ENCODE peak calls at places on chromosomes 2 and 18, in nine cellular contexts. K, B, X, Q, E, V, Z, M and L are unnamed samples.

GRCh38 chr2:62382757-62383156 is 123.2 kb downstream of the TMEM17 start:
- DNase-seq in B (no peak), V (no peak), X (no peak), Z (peak; percentile 36), E (peak; percentile 7), M (no peak), K (no peak), Q (no peak), L (no peak)

GRCh38 chr18:76619342-76620315 is 124.6 kb upstream of the ZNF516 start:
- DNase-seq in M (peak; percentile 75), B (no peak), V (peak; percentile 88), Z (peak; percentile 87), E (peak; percentile 96), Q (peak; percentile 62), X (peak; percentile 86), K (peak; percentile 75), L (no peak)

GRCh38 chr2:173326806-173327205 is 27.9 kb upstream of the CDCA7 start:
- DNase-seq in V (no peak), Q (no peak), E (no peak), X (no peak), B (no peak), Z (no peak), K (no peak), M (no peak), L (no peak)

GRCh38 chr2:216429403-216429802 is 17.1 kb downstream of the SMARCAL1 start:
- DNase-seq in Q (no peak), X (no peak), Z (no peak), K (no peak), V (no peak), B (no peak), E (no peak), M (no peak), L (no peak)

GRCh38 chr2:207930747-207931146 is 94.6 kb downstream of the PLEKHM3 start:
- DNase-seq in K (peak; percentile 77), X (no peak), E (peak; percentile 15), M (peak; percentile 25), V (no peak), Q (peak; percentile 71), B (no peak), Z (no peak), L (no peak)

GRCh38 chr18:76475450-76476203 is 19.4 kb downstream of the ZNF516 start:
- DNase-seq in V (no peak), Q (no peak), E (no peak), M (no peak), Z (no peak), B (no peak), K (no peak), X (no peak), L (no peak)

GRCh38 chr2:240624950-240625621 is at the start of gene GPR35:
- DNase-seq in M (no peak), X (no peak), V (peak; percentile 77), Q (no peak), K (peak; percentile 80), E (peak; percentile 2), Z (peak; percentile 37), B (peak; percentile 55), L (peak; percentile 58)

GRCh38 chr2:55163895-55164509 is 68.1 kb downstream of the CLHC1 start:
- DNase-seq in M (no peak), K (no peak), Z (no peak), V (no peak), B (no peak), X (no peak), Q (peak; percentile 53), E (peak; percentile 49), L (no peak)

GRCh38 chr2:102304268-102304667 is 7.1 kb upstream of the IL1RL1 start:
- DNase-seq in Q (no peak), M (no peak), Z (peak; percentile 57), B (no peak), E (no peak), K (no peak), V (no peak), X (no peak), L (no peak)

GRCh38 chr2:159903404-159904126 is 105.6 kb upstream of the CD302 start:
- DNase-seq in E (peak; percentile 65), X (peak; percentile 14), K (peak; percentile 17), Q (peak; percentile 15), B (peak; percentile 43), M (peak; percentile 20), V (no peak), Z (peak; percentile 19), L (no peak)

GRCh38 chr2:33214436-33214835 is 262.0 kb upstream of the RASGRP3 start:
- DNase-seq in V (no peak), B (no peak), Q (no peak), M (no peak), X (no peak), E (peak; percentile 30), Z (peak; percentile 94), K (no peak), L (no peak)

GRCh38 chr2:160157861-160158813 is 41.9 kb downstream of the ITGB6 start:
- DNase-seq in K (no peak), M (no peak), B (no peak), E (no peak), Z (peak; percentile 84), Q (no peak), X (no peak), V (no peak), L (no peak)

GRCh38 chr2:55011741-55012574 is 38.3 kb downstream of the RTN4 start:
- DNase-seq in B (no peak), V (no peak), E (no peak), M (no peak), X (no peak), Q (no peak), Z (no peak), K (no peak), L (no peak)

GRCh38 chr18:61333746-61334490 is 688 bp downstream of the CDH20 start:
- DNase-seq in B (no peak), K (peak; percentile 77), E (no peak), Z (peak; percentile 21), V (peak; percentile 70), Q (no peak), X (no peak), M (no peak), L (peak; percentile 52)

GRCh38 chr2:3670376-3670775 is 12.4 kb downstream of the ALLC start:
- DNase-seq in E (no peak), B (no peak), V (no peak), Z (no peak), Q (no peak), X (no peak), M (no peak), K (peak; percentile 72), L (no peak)

GRCh38 chr2:85511008-85511895 is 27.7 kb upstream of the MAT2A start:
- DNase-seq in B (no peak), M (no peak), K (no peak), X (no peak), Z (no peak), Q (no peak), V (no peak), E (no peak), L (no peak)

GRCh38 chr2:219731173-219731572 is 103.7 kb downstream of the SLC4A3 start:
- DNase-seq in V (no peak), B (no peak), Q (no peak), E (no peak), M (no peak), Z (no peak), K (no peak), X (no peak), L (no peak)

GRCh38 chr18:12750076-12750707 is 47.4 kb downstream of the PSMG2 start:
- DNase-seq in B (no peak), E (no peak), V (no peak), X (no peak), K (no peak), Q (no peak), M (peak; percentile 24), Z (no peak), L (no peak)

GRCh38 chr2:158182681-158183350 is 81.1 kb downstream of the UPP2 start:
- DNase-seq in K (no peak), M (no peak), Z (no peak), Q (no peak), E (no peak), V (no peak), B (no peak), X (no peak), L (no peak)

DNA sequence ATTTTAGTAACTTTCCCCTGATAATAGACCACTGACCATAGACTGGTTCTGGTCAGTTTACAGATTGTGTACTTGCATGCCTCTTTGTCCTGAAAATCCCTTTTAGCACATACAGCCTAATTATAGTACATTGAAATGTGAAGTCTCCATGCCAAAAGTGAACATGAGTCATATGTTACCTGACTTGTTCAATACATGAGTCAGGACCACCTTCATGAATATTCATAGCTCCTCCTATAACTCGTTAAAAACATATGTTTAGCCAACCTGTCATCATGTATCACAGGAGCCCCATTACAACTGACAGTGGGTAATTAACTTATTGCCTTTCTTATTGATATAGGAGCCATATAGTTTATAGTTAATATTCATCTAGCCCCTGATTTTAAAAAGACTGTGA is 78.6 kb downstream of the SH3YL1 start:
- DNase-seq in K (no peak), X (no peak), Q (no peak), M (no peak), E (no peak), Z (no peak), B (no peak), V (no peak), L (no peak)
- H3K9me3 ChIP-seq in K (no peaks in the 10 kb centered on the region), X (no peaks in the 10 kb centered on the region), Q (no peaks in the 10 kb centered on the region), M (no peaks in the 10 kb centered on the region), E (no peaks in the 10 kb centered on the region), Z (no peaks in the 10 kb centered on the region), B (peaks cover 3% of the 10 kb centered on the region), V (peaks cover 4% of the 10 kb centered on the region), L (peaks cover 5% of the 10 kb centered on the region)

DNA sequence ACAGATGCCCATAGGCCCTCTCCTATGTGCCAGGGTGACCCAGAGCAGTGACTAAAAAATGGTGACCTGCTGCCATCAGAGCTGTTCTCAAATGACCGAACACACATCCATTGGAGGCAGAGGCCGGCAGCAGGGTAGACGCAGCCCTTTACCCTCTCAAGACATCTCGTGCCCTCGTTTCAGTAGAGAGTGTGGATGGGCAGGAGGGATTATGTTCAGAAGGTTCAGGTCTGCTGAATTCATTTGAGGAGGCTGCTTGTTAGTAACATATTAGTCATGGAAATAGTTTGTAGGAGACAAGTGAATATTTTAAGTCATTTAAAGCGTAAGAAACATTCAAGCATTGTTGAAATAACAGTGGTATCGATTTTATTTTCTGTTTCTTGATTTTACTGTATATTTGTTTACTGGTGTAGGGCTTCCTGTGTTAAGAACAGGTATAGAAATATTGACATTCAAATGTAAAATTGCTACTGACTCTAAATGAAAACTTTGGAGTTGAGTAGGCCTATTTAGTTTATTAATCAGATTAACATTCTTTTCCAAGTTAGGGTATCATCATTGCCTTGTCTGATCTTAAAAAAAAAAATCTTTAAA is 82.6 kb downstream of the ZNF532 start:
- DNase-seq in B (no peak), V (no peak), M (no peak), K (no peak), Q (no peak), Z (no peak), E (no peak), X (no peak), L (no peak)
- H3K27ac ChIP-seq in B (no peak overlapping the region), V (no peak overlapping the region), M (no peak overlapping the region), K (no peak overlapping the region), Q (no peak overlapping the region), Z (no peak overlapping the region), E (peak overlapping the region; percentile 67), X (no peak overlapping the region), L (no peak overlapping the region)

GRCh38 chr18:21599585-21600525 is 649 bp downstream of the ESCO1 start:
- DNase-seq in M (peak; percentile 65), E (peak; percentile 79), X (no peak), V (peak; percentile 91), B (no peak), K (peak; percentile 93), Q (peak; percentile 72), Z (peak; percentile 6), L (peak; percentile 68)
- H3K9me3 ChIP-seq in M (no peaks in the 10 kb centered on the region), E (no peaks in the 10 kb centered on the region), X (no peaks in the 10 kb centered on the region), V (no peaks in the 10 kb centered on the region), B (no peaks in the 10 kb centered on the region), K (no peaks in the 10 kb centered on the region), Q (no peaks in the 10 kb centered on the region), Z (no peaks in the 10 kb centered on the region), L (no peaks in the 10 kb centered on the region)

GRCh38 chr2:128196026-128196822 is 105.2 kb downstream of the UGGT1 start:
- DNase-seq in M (no peak), X (no peak), B (no peak), K (no peak), Q (no peak), E (no peak), Z (peak; percentile 28), V (no peak), L (no peak)
- H3K27ac ChIP-seq in M (no peak overlapping the region), X (no peak overlapping the region), B (no peak overlapping the region), K (no peak overlapping the region), Q (no peak overlapping the region), E (no peak overlapping the region), Z (peak overlapping the region; percentile 54), V (no peak overlapping the region), L (no peak overlapping the region)